ENCODE peak calls at places on chromosome 4, in four cellular contexts. A, T, N and U are unnamed samples.
A peak's percentile ranks its signal among the peaks of the same experiment; 100 is the strongest.

GRCh38 chr4:175891863-175892262 is 79.8 kb upstream of the GPM6A start:
- DNase-seq in T (peak; percentile 14), A (peak; percentile 4), N (peak; percentile 30), U (peak; percentile 12)

GRCh38 chr4:88964450-88964849 is 92.5 kb downstream of the FAM13A start:
- DNase-seq in N (no peak), A (peak; percentile 79), T (peak; percentile 40), U (no peak)

GRCh38 chr4:183602444-183603102 is 56.4 kb downstream of the RWDD4 start:
- DNase-seq in N (peak; percentile 54), T (peak; percentile 30), A (peak; percentile 33), U (no peak)

GRCh38 chr4:145302725-145303124 is 122.3 kb upstream of the OTUD4 start:
- DNase-seq in T (no peak), A (no peak), N (no peak), U (no peak)

GRCh38 chr4:174575436-174575835 is 53.1 kb upstream of the HPGD start:
- DNase-seq in N (no peak), T (no peak), A (no peak), U (no peak)

GRCh38 chr4:55303818-55304217 is 42.2 kb upstream of the SRD5A3 start:
- DNase-seq in A (peak; percentile 37), N (no peak), T (peak; percentile 28), U (no peak)

GRCh38 chr4:11259837-11260236 is 168.9 kb downstream of the HS3ST1 start:
- DNase-seq in A (no peak), T (no peak), N (peak; percentile 41), U (no peak)

GRCh38 chr4:121790976-121791375 is 10.1 kb upstream of the EXOSC9 start:
- DNase-seq in T (no peak), A (peak; percentile 40), N (peak; percentile 9), U (no peak)

GRCh38 chr4:154740462-154740861 is 3.3 kb upstream of the LRAT start:
- DNase-seq in A (no peak), N (no peak), T (no peak), U (no peak)

GRCh38 chr4:176879370-176880116 is 86.8 kb upstream of the VEGFC start:
- DNase-seq in N (no peak), T (peak; percentile 37), A (peak; percentile 45), U (no peak)

GRCh38 chr4:64079316-64079715 is 329.9 kb downstream of the TECRL start:
- DNase-seq in N (no peak), T (no peak), A (no peak), U (no peak)

GRCh38 chr4:105859233-105859632 is 36.0 kb upstream of the NPNT start:
- DNase-seq in T (peak; percentile 87), N (no peak), A (peak; percentile 79), U (no peak)

GRCh38 chr4:90943311-90943710 is 816.1 kb downstream of the CCSER1 start:
- DNase-seq in T (peak; percentile 1), N (no peak), A (no peak), U (no peak)

GRCh38 chr4:109739547-109739946 is 9.7 kb upstream of the PLA2G12A start:
- DNase-seq in N (no peak), A (peak; percentile 47), T (peak; percentile 17), U (no peak)

GRCh38 chr4:26074672-26075071 is 160.7 kb downstream of the SMIM20 start:
- DNase-seq in T (peak; percentile 13), A (no peak), N (peak; percentile 18), U (no peak)

GRCh38 chr4:98656443-98656842 is 2.0 kb downstream of the TSPAN5 start:
- DNase-seq in T (no peak), N (no peak), A (no peak), U (no peak)

GRCh38 chr4:98659741-98660507 is 1.5 kb upstream of the TSPAN5 start:
- DNase-seq in A (peak; percentile 58), T (peak; percentile 82), N (no peak), U (no peak)

GRCh38 chr4:98657531-98658286 is 702 bp downstream of the TSPAN5 start:
- DNase-seq in T (peak; percentile 81), A (peak; percentile 69), N (peak; percentile 54), U (peak; percentile 37)

GRCh38 chr4:98659106-98659592 is 738 bp upstream of the TSPAN5 start:
- DNase-seq in A (peak; percentile 57), T (peak; percentile 66), N (peak; percentile 76), U (no peak)

DNA sequence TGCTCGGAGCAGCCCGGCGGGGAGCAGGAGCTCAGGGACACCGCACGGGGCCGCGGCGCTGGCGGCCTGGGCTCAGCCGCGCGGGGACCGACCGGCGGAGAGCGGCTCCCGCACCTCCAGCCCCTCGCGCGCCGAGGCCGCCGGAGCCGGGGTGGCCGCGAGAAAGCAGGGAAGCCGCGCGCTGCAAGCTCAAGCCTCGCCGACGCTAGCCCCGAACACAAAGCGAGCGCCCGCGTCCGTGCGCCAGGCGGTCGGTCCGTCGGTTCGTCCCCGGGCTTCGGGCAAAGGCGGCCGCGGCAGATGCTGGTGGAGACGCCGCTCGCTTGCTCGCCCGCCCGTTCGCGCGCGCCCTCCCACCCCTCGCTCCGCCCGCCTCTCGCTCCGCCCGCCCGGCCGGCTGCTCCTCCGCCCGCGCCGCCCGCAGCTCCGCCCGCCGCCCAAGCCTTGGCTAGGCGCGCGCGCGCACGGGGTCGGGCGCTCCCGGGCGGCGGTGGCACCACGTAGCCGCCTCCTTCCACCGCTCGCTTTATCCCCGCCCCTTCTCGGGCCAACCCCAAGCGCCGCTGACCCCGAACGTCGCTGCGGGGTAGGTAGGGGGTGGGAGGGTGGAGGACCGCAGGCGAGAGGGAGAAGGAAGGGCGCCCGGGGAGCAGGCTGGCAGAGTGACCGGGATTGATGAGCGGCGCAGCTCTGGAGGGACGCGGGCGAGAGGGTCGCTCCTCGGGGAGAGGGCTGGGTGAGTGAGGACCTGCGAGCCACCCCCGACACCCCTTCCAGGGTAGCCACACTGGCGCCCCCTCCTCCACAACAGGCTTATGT is at the start of gene TSPAN5:
- DNase-seq in A (peak; percentile 67), T (peak; percentile 81), N (peak; percentile 84), U (peak; percentile 85)
- H2BK15ac ChIP-seq in A (peak within 1 kb of the TSS; percentile 75), T (peak within 1 kb of the TSS; percentile 99), N (no peak within 1 kb of the TSS), U (no peak within 1 kb of the TSS)

GRCh38 chr4:23456864-23457263 is 433.0 kb downstream of the PPARGC1A start:
- DNase-seq in A (no peak), T (no peak), N (no peak), U (no peak)

GRCh38 chr4:23458061-23458460 is 431.8 kb downstream of the PPARGC1A start:
- DNase-seq in T (no peak), N (no peak), A (no peak), U (no peak)

GRCh38 chr4:23455482-23455881 is 434.4 kb downstream of the PPARGC1A start:
- DNase-seq in T (no peak), A (no peak), N (peak; percentile 73), U (peak; percentile 35)
- H2BK15ac ChIP-seq in T (no peak overlapping the region), A (no peak overlapping the region), N (no peak overlapping the region), U (no peak overlapping the region)

GRCh38 chr4:2400841-2401609 is 17.4 kb downstream of the ZFYVE28 start:
- DNase-seq in A (no peak), N (no peak), T (no peak), U (no peak)

GRCh38 chr4:2399216-2399615 is 19.2 kb downstream of the ZFYVE28 start:
- DNase-seq in T (no peak), A (no peak), N (no peak), U (no peak)

GRCh38 chr4:2401610-2401983 is 16.8 kb downstream of the ZFYVE28 start:
- DNase-seq in N (no peak), T (no peak), A (no peak), U (no peak)

GRCh38 chr4:2397596-2398379 is 20.7 kb downstream of the ZFYVE28 start:
- DNase-seq in A (no peak), N (no peak), T (no peak), U (no peak)

DNA sequence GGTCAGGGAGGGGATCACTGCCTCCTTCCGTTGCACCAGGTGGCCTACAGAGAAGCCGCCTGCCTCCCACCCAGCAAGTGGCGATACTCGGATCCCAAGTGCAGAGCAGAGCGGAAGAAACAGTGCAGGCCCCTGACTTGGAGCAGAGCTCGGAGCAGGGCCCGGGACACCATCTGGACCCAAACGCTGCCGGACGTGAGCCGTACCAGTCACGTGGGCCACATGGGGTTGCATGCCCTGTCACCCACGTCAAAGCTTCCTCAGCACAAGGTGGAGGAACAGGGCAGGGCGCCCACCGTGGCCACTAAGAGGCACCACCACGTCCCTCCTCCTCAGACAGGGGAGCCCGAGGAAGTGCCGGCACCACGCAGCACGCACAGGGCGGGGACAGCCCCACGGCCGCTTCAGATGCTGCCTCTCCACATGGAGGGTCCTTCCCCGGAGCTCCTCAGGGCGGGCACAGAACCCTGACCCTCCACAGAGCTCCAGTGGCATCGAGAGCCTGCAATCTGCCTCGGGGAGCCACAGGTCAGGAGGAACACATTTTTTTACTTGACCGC is 18.7 kb downstream of the ZFYVE28 start:
- DNase-seq in T (no peak), A (no peak), N (no peak), U (no peak)
- H2BK15ac ChIP-seq in T (no peak overlapping the region), A (no peak overlapping the region), N (no peak overlapping the region), U (no peak overlapping the region)

GRCh38 chr4:181564616-181565015 is 678.6 kb upstream of the TENM3 start:
- DNase-seq in N (no peak), T (no peak), A (peak; percentile 1), U (no peak)
- H2BK15ac ChIP-seq in N (no peak overlapping the region), T (no peak overlapping the region), A (no peak overlapping the region), U (no peak overlapping the region)

GRCh38 chr4:168815373-168816345 is 194.4 kb downstream of the CBR4 start:
- DNase-seq in A (peak; percentile 87), N (no peak), T (peak; percentile 83), U (peak; percentile 73)
- H2BK15ac ChIP-seq in A (peak overlapping the region; percentile 31), N (no peak overlapping the region), T (no peak overlapping the region), U (no peak overlapping the region)

DNA sequence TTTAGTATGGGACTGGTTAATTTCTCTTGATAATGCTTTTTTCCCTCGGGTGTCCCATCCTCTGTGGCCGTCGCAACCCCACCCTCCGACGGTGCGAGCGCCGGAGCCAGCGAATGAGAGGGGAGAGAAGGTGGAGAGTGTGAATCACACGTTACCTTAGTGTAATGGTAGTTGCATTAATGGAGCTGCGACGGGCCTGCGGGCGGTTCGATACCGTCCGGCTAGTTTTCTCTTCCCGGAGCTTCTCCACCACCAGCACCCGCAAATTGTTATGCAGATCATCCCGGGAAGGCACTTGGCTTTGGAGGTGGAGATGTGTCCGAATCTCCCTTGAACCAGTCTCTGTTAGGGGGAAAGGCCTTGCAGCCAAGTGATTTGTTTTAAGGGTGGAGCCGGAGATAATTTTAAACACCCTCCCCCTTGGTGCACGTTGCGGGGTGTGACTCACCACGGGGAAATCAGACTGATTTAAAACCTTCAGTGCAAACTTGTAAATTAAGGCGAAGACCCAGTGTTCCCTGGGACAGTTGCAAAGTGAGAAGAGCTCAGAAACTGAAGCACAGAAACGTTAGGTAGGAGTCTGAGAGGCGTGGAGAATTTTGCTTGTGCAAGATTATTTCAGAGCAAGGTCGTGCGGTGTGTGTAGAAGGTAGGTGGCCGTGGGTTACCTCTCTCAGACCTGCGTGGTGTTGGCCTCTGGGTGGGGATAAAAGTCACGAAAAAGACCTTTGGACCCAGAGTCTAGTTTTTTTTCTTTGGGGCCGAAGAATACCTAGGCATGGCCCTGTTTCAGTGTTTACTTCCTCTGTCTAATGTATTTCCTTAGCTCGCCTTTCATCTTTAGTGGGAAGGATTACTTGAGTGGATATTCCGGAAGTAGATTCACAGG is 1.3 kb downstream of the AFF1 start:
- DNase-seq in N (peak; percentile 90), T (peak; percentile 85), A (peak; percentile 57), U (peak; percentile 17)
- H2BK15ac ChIP-seq in N (no peak overlapping the region), T (no peak overlapping the region), A (peak overlapping the region; percentile 16), U (no peak overlapping the region)

DNA sequence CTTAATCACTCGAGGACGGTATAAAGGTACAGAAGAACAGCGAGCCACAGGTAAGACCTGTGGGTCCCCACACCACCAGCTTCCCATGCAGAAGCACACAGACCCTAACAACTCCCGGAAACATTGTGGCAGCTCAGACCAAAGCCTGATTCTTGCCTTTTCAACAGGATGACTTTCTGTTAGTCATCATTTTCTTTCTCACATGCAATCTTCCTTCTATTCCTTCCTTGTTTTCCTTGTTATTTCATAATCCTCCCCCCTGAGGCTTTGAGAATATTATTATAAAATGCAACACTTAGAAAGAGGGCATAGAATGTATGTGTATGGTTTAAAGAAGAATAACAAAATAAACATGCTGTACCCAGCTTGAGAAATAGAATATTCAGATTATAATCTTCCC is 100.8 kb downstream of the FHDC1 start:
- DNase-seq in N (no peak), A (no peak), T (no peak), U (no peak)
- H2BK15ac ChIP-seq in N (no peak overlapping the region), A (no peak overlapping the region), T (no peak overlapping the region), U (no peak overlapping the region)